ENCODE peak calls at places on chromosomes 12 and 14, in six cellular contexts. S, P, O, F, G and X are unnamed samples.

GRCh38 chr14:70067810-70068209 is 120.9 kb downstream of the SLC8A3 start:
- DNase-seq in F (no peak), S (no peak), G (no peak), P (peak), O (no peak), X (no peak)

GRCh38 chr12:106301241-106301610 is 1.3 kb upstream of the TCP11L2 start:
- DNase-seq in F (peak), S (no peak), O (no peak), P (no peak), G (no peak), X (no peak)

GRCh38 chr12:6078378-6079083 is 45.9 kb downstream of the VWF start:
- DNase-seq in S (no peak), P (no peak), O (no peak), F (peak), G (no peak), X (no peak)

GRCh38 chr12:30939234-30939633 is 12.7 kb downstream of the TSPAN11 start:
- DNase-seq in P (no peak), S (no peak), G (no peak), F (peak), O (no peak), X (no peak)

GRCh38 chr14:60327447-60328331 is 78.7 kb downstream of the PPM1A start:
- DNase-seq in P (peak), S (peak), G (no peak), O (peak), F (no peak), X (peak)

GRCh38 chr12:132227156-132227555 is 82.9 kb downstream of the NOC4L start:
- DNase-seq in S (no peak), O (no peak), F (no peak), G (peak), P (no peak), X (no peak)

GRCh38 chr12:125773033-125773432 is 707.8 kb downstream of the AACS start:
- DNase-seq in G (no peak), P (no peak), F (no peak), S (peak), O (peak), X (no peak)

GRCh38 chr14:72962829-72963312 is 36.6 kb downstream of the DCAF4 start:
- DNase-seq in F (peak), P (no peak), S (peak), O (peak), G (no peak), X (peak)

GRCh38 chr12:89200217-89200616 is 152.1 kb downstream of the DUSP6 start:
- DNase-seq in F (no peak), P (no peak), S (no peak), O (no peak), G (no peak), X (no peak)